ENCODE peak calls at places on chromosomes 5 and 9, in five cellular contexts. I is spleen, A is heart right ventricle, B is IMR-90, X is endothelial cell of umbilical vein. U is an unnamed sample.

GRCh38 chr5:135861646-135862045 is 27.2 kb downstream of the SLC25A48 start:
- DNase-seq in I (no peak), A (no peak), B (no peak), X (no peak), U (no peak)

GRCh38 chr9:135083831-135084230 is 3.6 kb upstream of the OLFM1 start:
- DNase-seq in I (no peak), A (no peak), B (no peak), X (no peak), U (peak; percentile 62)

GRCh38 chr5:158502686-158503085 is 597.0 kb downstream of the EBF1 start:
- DNase-seq in I (no peak), A (no peak), B (no peak), X (no peak), U (peak; percentile 67)

GRCh38 chr5:126339215-126339805 is 83.9 kb upstream of the GRAMD2B start:
- DNase-seq in I (no peak), A (peak; percentile 49), B (peak; percentile 75), X (peak; percentile 65), U (no peak)

GRCh38 chr5:74372502-74373445 is 267.8 kb downstream of the ENC1 start:
- DNase-seq in I (no peak), A (no peak), B (peak; percentile 24), X (no peak), U (no peak)

GRCh38 chr9:137575725-137576411 is 2.9 kb downstream of the DPH7 start:
- DNase-seq in I (no peak), A (no peak), B (no peak), X (no peak), U (no peak)

GRCh38 chr5:6464441-6464840 is 15.8 kb downstream of the UBE2QL1 start:
- DNase-seq in I (no peak), A (no peak), B (no peak), X (no peak), U (no peak)

GRCh38 chr5:157961176-157961575 is 102.2 kb upstream of the CLINT1 start:
- DNase-seq in I (no peak), A (no peak), B (no peak), X (no peak), U (no peak)

GRCh38 chr9:16516887-16517286 is 353.6 kb downstream of the BNC2 start:
- DNase-seq in I (no peak), A (no peak), B (peak; percentile 44), X (peak; percentile 51), U (no peak)

GRCh38 chr9:5531251-5531972 is 21.1 kb downstream of the PDCD1LG2 start:
- DNase-seq in I (no peak), A (no peak), B (no peak), X (peak; percentile 67), U (no peak)

GRCh38 chr9:100477221-100477620 is 4.3 kb downstream of the TMEFF1 start:
- DNase-seq in I (no peak), A (no peak), B (no peak), X (no peak), U (no peak)

GRCh38 chr5:119218830-119219782 is 136.7 kb upstream of the TNFAIP8 start:
- DNase-seq in I (no peak), A (no peak), B (peak; percentile 6), X (no peak), U (no peak)

GRCh38 chr9:731474-731873 is 110.0 kb upstream of the DMRT1 start:
- DNase-seq in I (no peak), A (no peak), B (no peak), X (no peak), U (no peak)
- H3K4me1 ChIP-seq in I (no peaks in the 10 kb centered on the region), A (peaks cover 24% of the 10 kb centered on the region), B (peaks cover 5% of the 10 kb centered on the region), X (peaks cover 12% of the 10 kb centered on the region), U (peaks cover 2% of the 10 kb centered on the region)

DNA sequence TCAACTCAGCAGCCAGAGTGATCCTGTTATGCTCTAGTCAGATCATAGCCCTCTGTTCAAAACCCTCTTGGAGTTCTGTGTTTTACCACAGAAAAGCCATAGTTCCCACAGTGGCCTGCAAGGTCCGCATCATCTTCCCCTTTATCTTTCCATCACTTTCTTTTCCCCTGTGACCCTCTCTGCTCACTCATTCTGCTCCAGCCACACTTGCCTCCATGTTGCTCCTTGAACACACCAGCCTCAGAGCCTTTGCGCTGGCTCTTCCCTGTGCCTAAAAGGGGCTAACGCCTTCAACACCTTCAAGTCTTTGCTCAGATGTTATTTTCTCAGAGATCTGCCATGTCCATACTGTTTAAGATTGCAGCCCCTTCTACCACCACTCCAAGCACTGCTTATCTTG is 26.3 kb downstream of the CSF2 start:
- DNase-seq in I (no peak), A (no peak), B (no peak), X (no peak), U (no peak)
- H3K27ac ChIP-seq in I (no peak overlapping the region), A (no peak overlapping the region), B (no peak overlapping the region), X (no peak overlapping the region), U (no peak overlapping the region)

GRCh38 chr5:124706729-124707361 is 39.6 kb downstream of the ZNF608 start:
- DNase-seq in I (no peak), A (peak; percentile 68), B (peak; percentile 58), X (no peak), U (no peak)
- H3K4me3 ChIP-seq in I (no peak overlapping the region), A (no peak overlapping the region), B (no peak overlapping the region), X (no peak overlapping the region), U (no peak overlapping the region)

DNA sequence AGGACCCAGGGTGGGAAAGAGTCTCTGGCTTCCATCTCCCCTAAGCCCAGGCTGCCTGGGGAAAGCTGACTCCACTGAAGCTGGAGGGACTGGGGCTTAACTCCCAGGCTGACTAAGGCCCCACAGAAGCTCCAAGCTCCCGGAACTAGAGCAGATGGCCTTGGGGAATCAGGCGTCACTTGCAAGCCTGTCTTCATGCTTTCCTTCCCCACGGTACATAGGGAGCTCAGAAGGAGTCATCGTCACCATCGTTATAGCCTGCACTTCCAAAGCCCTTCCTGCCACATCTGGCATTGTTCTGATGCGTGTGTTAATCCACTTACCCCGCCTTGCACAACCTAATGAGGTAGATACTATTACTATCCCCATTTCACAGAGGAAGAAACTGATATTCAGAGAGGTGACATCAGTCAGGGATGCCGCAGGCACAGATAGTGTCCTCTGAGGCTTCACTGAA is 11.5 kb downstream of the AQP3 start:
- DNase-seq in I (no peak), A (no peak), B (no peak), X (no peak), U (no peak)
- H3K4me1 ChIP-seq in I (no peaks in the 10 kb centered on the region), A (peaks cover 17% of the 10 kb centered on the region), B (peaks cover 1% of the 10 kb centered on the region), X (peaks cover 3% of the 10 kb centered on the region), U (peaks cover 6% of the 10 kb centered on the region)

GRCh38 chr5:32506809-32507208 is 62.3 kb upstream of the ZFR start:
- DNase-seq in I (no peak), A (no peak), B (peak; percentile 91), X (no peak), U (no peak)

GRCh38 chr5:32511778-32512374 is 67.3 kb upstream of the ZFR start:
- DNase-seq in I (no peak), A (no peak), B (no peak), X (no peak), U (no peak)

GRCh38 chr5:32510860-32511259 is 66.3 kb upstream of the ZFR start:
- DNase-seq in I (no peak), A (no peak), B (no peak), X (no peak), U (no peak)

GRCh38 chr5:32507738-32508434 is 63.3 kb upstream of the ZFR start:
- DNase-seq in I (no peak), A (no peak), B (peak; percentile 95), X (peak; percentile 25), U (no peak)

GRCh38 chr5:32508806-32509805 is 64.6 kb upstream of the ZFR start:
- DNase-seq in I (no peak), A (no peak), B (no peak), X (no peak), U (no peak)
- H3K27ac ChIP-seq in I (no peak overlapping the region), A (no peak overlapping the region), B (no peak overlapping the region), X (no peak overlapping the region), U (no peak overlapping the region)

DNA sequence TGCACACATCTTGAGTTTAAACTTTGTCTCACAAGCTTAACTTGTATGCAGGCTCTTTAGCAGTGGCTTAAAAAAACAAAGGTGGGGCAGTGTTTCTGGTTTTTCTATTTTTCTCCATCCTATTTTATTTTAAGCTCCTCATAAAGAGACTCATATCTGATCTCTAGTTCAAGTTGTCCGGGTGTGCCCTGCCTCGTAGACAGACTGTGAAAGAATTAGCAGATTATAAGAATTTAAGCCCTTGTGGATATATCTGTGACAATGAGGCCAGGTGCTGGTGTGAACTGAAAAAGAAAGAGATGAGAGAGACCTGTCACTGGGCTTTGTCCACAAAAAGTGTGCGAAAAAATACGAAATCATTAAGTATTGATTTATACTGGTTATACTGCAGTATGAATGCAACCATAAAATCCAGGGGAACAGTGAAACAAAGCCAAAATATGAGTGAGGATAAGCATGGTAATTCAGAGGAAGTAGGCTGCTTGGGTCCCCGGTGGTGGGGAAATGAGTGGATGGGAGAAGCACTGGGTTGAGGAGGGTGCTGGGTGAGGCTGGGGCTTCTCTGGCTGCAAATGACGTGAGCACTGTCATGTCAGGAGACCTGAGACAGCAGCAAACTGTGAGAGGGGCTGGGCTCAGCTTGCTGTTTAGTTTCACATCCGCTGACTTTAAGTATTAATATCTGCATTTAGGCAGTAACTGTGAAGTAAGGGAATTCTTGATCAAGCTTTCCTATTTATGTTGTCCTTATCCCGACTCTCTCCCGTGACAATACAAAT is 179.7 kb upstream of the ANKRD55 start:
- DNase-seq in I (peak; percentile 91), A (peak; percentile 59), B (no peak), X (no peak), U (peak; percentile 76)
- H3K4me3 ChIP-seq in I (no peak overlapping the region), A (no peak overlapping the region), B (no peak overlapping the region), X (no peak overlapping the region), U (no peak overlapping the region)

GRCh38 chr5:4198461-4198860 is 602.8 kb downstream of the IRX1 start:
- DNase-seq in I (no peak), A (no peak), B (no peak), X (no peak), U (no peak)

GRCh38 chr5:4199036-4199435 is 603.4 kb downstream of the IRX1 start:
- DNase-seq in I (no peak), A (no peak), B (no peak), X (no peak), U (no peak)

GRCh38 chr5:4199461-4199860 is 603.8 kb downstream of the IRX1 start:
- DNase-seq in I (no peak), A (no peak), B (no peak), X (no peak), U (no peak)

GRCh38 chr5:4192111-4192510 is 596.5 kb downstream of the IRX1 start:
- DNase-seq in I (no peak), A (no peak), B (no peak), X (no peak), U (no peak)

DNA sequence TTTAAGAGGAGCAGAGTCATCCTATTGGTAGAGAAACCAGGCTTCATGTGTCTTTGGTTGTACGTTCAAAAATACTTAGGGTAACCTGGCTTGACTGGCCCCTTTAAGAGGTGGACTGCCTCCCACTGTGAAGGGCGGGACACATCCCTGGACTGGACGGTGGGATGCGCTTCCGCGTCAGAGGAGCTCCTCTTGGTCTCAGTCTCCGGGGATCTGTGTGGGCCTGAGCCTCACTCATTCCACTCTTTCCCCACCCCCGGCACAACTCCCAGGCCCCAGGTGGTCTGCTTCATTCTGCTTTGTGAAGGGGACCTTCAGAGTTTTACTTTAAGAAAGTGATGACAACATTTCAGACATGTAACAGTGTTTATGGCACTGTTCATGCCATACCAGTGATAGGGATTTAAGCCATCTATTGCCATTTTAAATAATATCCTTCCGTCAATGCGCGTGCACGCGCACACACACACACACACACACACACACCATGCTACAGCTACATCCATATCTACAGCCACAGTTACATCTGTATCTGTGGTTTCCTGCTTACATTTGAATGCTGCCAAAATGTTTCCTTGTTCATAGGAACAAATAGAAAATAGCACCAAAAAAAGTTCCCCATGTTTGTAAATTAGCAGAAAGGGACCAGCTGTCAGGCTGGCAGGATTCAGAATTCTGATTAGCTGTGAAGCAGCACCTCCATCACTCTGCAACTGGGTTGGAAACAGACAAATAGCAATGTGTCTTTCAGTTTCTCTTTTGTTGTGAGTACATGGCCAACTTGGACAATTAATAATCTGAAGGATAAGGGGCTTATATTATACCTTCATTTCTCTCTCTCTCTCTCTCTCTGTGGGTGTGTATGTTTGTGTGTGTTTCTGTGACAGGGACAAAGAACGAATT is 601.4 kb downstream of the IRX1 start:
- DNase-seq in I (no peak), A (peak; percentile 9), B (no peak), X (no peak), U (no peak)
- H3K4me1 ChIP-seq in I (no peaks in the 10 kb centered on the region), A (no peaks in the 10 kb centered on the region), B (no peaks in the 10 kb centered on the region), X (no peaks in the 10 kb centered on the region), U (no peaks in the 10 kb centered on the region)